ENCODE peak calls at places on chromosomes 13 and 19, in four cellular contexts. One of them, this sample, is unnamed.

GRCh38 chr19:33902395-33902794 is 105.7 kb downstream of the KCTD15 start:
- DNase-seq in HuH-7: no peak
- DNase-seq in aorta: no peak
- DNase-seq in stimulated activated naive CD8-positive, alpha-beta T cell treated with anti-CD3 and anti-CD28 coated beads, Interleukin-15, Interleukin-2, amounts not matched to agents 100 U/mL and 50 U/mL, for 24 hours: no peak
- DNase-seq in this sample: no peak

GRCh38 chr13:30803791-30804190 is 68.4 kb downstream of the ALOX5AP start:
- DNase-seq in HuH-7: no peak
- DNase-seq in aorta: no peak
- DNase-seq in stimulated activated naive CD8-positive, alpha-beta T cell treated with anti-CD3 and anti-CD28 coated beads, Interleukin-15, Interleukin-2, amounts not matched to agents 100 U/mL and 50 U/mL, for 24 hours: no peak
- DNase-seq in this sample: no peak

GRCh38 chr13:75372923-75373841 is 108.8 kb downstream of the TBC1D4 start:
- DNase-seq in HuH-7: no peak
- DNase-seq in aorta: no peak
- DNase-seq in stimulated activated naive CD8-positive, alpha-beta T cell treated with anti-CD3 and anti-CD28 coated beads, Interleukin-15, Interleukin-2, amounts not matched to agents 100 U/mL and 50 U/mL, for 24 hours: no peak
- DNase-seq in this sample: no peak

GRCh38 chr13:40498461-40498860 is 168.0 kb downstream of the FOXO1 start:
- DNase-seq in HuH-7: no peak
- DNase-seq in aorta: no peak
- DNase-seq in stimulated activated naive CD8-positive, alpha-beta T cell treated with anti-CD3 and anti-CD28 coated beads, Interleukin-15, Interleukin-2, amounts not matched to agents 100 U/mL and 50 U/mL, for 24 hours: no peak
- DNase-seq in this sample: no peak

GRCh38 chr19:35738021-35738886 is 4.0 kb downstream of the IGFLR1 start:
- DNase-seq in HuH-7: no peak
- DNase-seq in aorta: peak
- DNase-seq in stimulated activated naive CD8-positive, alpha-beta T cell treated with anti-CD3 and anti-CD28 coated beads, Interleukin-15, Interleukin-2, amounts not matched to agents 100 U/mL and 50 U/mL, for 24 hours: no peak
- DNase-seq in this sample: no peak

GRCh38 chr13:45416521-45417125 is 1.6 kb downstream of the SLC25A30 start:
- DNase-seq in HuH-7: no peak
- DNase-seq in aorta: no peak
- DNase-seq in stimulated activated naive CD8-positive, alpha-beta T cell treated with anti-CD3 and anti-CD28 coated beads, Interleukin-15, Interleukin-2, amounts not matched to agents 100 U/mL and 50 U/mL, for 24 hours: no peak
- DNase-seq in this sample: no peak

GRCh38 chr13:112889351-112890290 is 79.4 kb upstream of the MCF2L start:
- DNase-seq in HuH-7: no peak
- DNase-seq in aorta: no peak
- DNase-seq in stimulated activated naive CD8-positive, alpha-beta T cell treated with anti-CD3 and anti-CD28 coated beads, Interleukin-15, Interleukin-2, amounts not matched to agents 100 U/mL and 50 U/mL, for 24 hours: no peak
- DNase-seq in this sample: no peak

GRCh38 chr13:65917731-65918130 is 1312.4 kb downstream of the PCDH9 start:
- DNase-seq in HuH-7: no peak
- DNase-seq in aorta: no peak
- DNase-seq in stimulated activated naive CD8-positive, alpha-beta T cell treated with anti-CD3 and anti-CD28 coated beads, Interleukin-15, Interleukin-2, amounts not matched to agents 100 U/mL and 50 U/mL, for 24 hours: no peak
- DNase-seq in this sample: no peak

GRCh38 chr19:35403116-35403760 is 32.4 kb downstream of the GPR42 start:
- DNase-seq in HuH-7: no peak
- DNase-seq in aorta: no peak
- DNase-seq in stimulated activated naive CD8-positive, alpha-beta T cell treated with anti-CD3 and anti-CD28 coated beads, Interleukin-15, Interleukin-2, amounts not matched to agents 100 U/mL and 50 U/mL, for 24 hours: peak
- DNase-seq in this sample: no peak

GRCh38 chr13:89315287-89315686 is 1644.1 kb downstream of the SLITRK5 start:
- DNase-seq in HuH-7: no peak
- DNase-seq in aorta: no peak
- DNase-seq in stimulated activated naive CD8-positive, alpha-beta T cell treated with anti-CD3 and anti-CD28 coated beads, Interleukin-15, Interleukin-2, amounts not matched to agents 100 U/mL and 50 U/mL, for 24 hours: no peak
- DNase-seq in this sample: no peak

GRCh38 chr19:10985502-10985901 is 24.7 kb downstream of the SMARCA4 start:
- DNase-seq in HuH-7: no peak
- DNase-seq in aorta: no peak
- DNase-seq in stimulated activated naive CD8-positive, alpha-beta T cell treated with anti-CD3 and anti-CD28 coated beads, Interleukin-15, Interleukin-2, amounts not matched to agents 100 U/mL and 50 U/mL, for 24 hours: no peak
- DNase-seq in this sample: no peak

GRCh38 chr19:10915511-10916091 is 12.8 kb downstream of the YIPF2 start:
- DNase-seq in HuH-7: no peak
- DNase-seq in aorta: no peak
- DNase-seq in stimulated activated naive CD8-positive, alpha-beta T cell treated with anti-CD3 and anti-CD28 coated beads, Interleukin-15, Interleukin-2, amounts not matched to agents 100 U/mL and 50 U/mL, for 24 hours: no peak
- DNase-seq in this sample: no peak

GRCh38 chr19:6589711-6590457 is 1.1 kb downstream of the CD70 start:
- DNase-seq in HuH-7: no peak
- DNase-seq in aorta: no peak
- DNase-seq in stimulated activated naive CD8-positive, alpha-beta T cell treated with anti-CD3 and anti-CD28 coated beads, Interleukin-15, Interleukin-2, amounts not matched to agents 100 U/mL and 50 U/mL, for 24 hours: no peak
- DNase-seq in this sample: no peak

GRCh38 chr13:102945324-102945815 is 99.5 kb downstream of the ERCC5 start:
- DNase-seq in HuH-7: no peak
- DNase-seq in aorta: no peak
- DNase-seq in stimulated activated naive CD8-positive, alpha-beta T cell treated with anti-CD3 and anti-CD28 coated beads, Interleukin-15, Interleukin-2, amounts not matched to agents 100 U/mL and 50 U/mL, for 24 hours: no peak
- DNase-seq in this sample: no peak

GRCh38 chr19:13821292-13821691 is 26.0 kb downstream of the ZSWIM4 start:
- DNase-seq in HuH-7: no peak
- DNase-seq in aorta: no peak
- DNase-seq in stimulated activated naive CD8-positive, alpha-beta T cell treated with anti-CD3 and anti-CD28 coated beads, Interleukin-15, Interleukin-2, amounts not matched to agents 100 U/mL and 50 U/mL, for 24 hours: no peak
- DNase-seq in this sample: no peak

GRCh38 chr13:48562296-48563066 is 29.6 kb upstream of the RCBTB2 start:
- DNase-seq in HuH-7: no peak
- DNase-seq in aorta: no peak
- DNase-seq in stimulated activated naive CD8-positive, alpha-beta T cell treated with anti-CD3 and anti-CD28 coated beads, Interleukin-15, Interleukin-2, amounts not matched to agents 100 U/mL and 50 U/mL, for 24 hours: peak
- DNase-seq in this sample: no peak

This sample was measured in NCI-H510A treated with DMSO at 0.1 percent for 48 hours.